ENCODE peak calls at places on chromosomes 4 and X, in seven cellular contexts. C, G, D, M, Y, P and H are unnamed samples.

GRCh38 chr4:38223306-38223705 is 263.1 kb downstream of the PTTG2 start:
- DNase-seq in C (no peak), Y (no peak), P (no peak), G (no peak), M (no peak), D (no peak), H (no peak)

GRCh38 chr4:3471886-3472285 is 8.8 kb downstream of the DOK7 start:
- DNase-seq in P (no peak), G (no peak), M (no peak), Y (no peak), C (no peak), D (no peak), H (no peak)

GRCh38 chr4:149291463-149291862 is 524.2 kb downstream of the IQCM start:
- DNase-seq in P (no peak), C (no peak), G (no peak), D (no peak), Y (no peak), M (no peak), H (peak)

GRCh38 chr4:109232666-109233065 is 69.8 kb downstream of the COL25A1 start:
- DNase-seq in C (no peak), D (no peak), G (no peak), M (no peak), P (no peak), Y (no peak), H (no peak)

GRCh38 chrX:650274-650673 is 19.7 kb downstream of the SHOX start:
- DNase-seq in D (no peak), G (no peak), M (no peak), Y (no peak), C (no peak), P (no peak), H (no peak)

GRCh38 chr4:76525751-76526150 is 90.7 kb downstream of the SHROOM3 start:
- DNase-seq in G (no peak), Y (no peak), P (no peak), M (no peak), D (no peak), C (no peak), H (no peak)

GRCh38 chrX:124573458-124573857 is 227.1 kb downstream of the SH2D1A start:
- DNase-seq in P (no peak), C (no peak), Y (no peak), G (no peak), M (no peak), D (no peak), H (no peak)

GRCh38 chr4:6200922-6201362 is 593 bp upstream of the JAKMIP1 start:
- DNase-seq in G (no peak), C (no peak), D (no peak), M (no peak), Y (no peak), P (no peak), H (no peak)

GRCh38 chr4:86595426-86595805 is 1.3 kb downstream of the PTPN13 start:
- DNase-seq in G (peak), M (no peak), P (no peak), Y (no peak), D (peak), C (no peak), H (no peak)

GRCh38 chr4:180557348-180557747 is 1685.9 kb upstream of the TENM3 start:
- DNase-seq in C (no peak), D (no peak), P (no peak), M (no peak), G (no peak), Y (no peak), H (no peak)

GRCh38 chrX:9926002-9926401 is 41.2 kb upstream of the CLDN34 start:
- DNase-seq in D (no peak), P (no peak), M (no peak), G (no peak), C (no peak), Y (no peak), H (no peak)

GRCh38 chrX:50723006-50723405 is 91.0 kb downstream of the SHROOM4 start:
- DNase-seq in D (no peak), Y (no peak), G (no peak), C (no peak), P (no peak), M (no peak), H (no peak)

GRCh38 chr4:8916251-8916913 is 44.7 kb upstream of the HMX1 start:
- DNase-seq in G (no peak), D (no peak), P (no peak), C (no peak), Y (no peak), M (peak), H (no peak)

GRCh38 chrX:39675619-39676018 is 422.1 kb downstream of the BCOR start:
- DNase-seq in D (peak), G (no peak), P (no peak), C (no peak), Y (no peak), M (no peak), H (no peak)

GRCh38 chrX:2962346-2962745 is 33.2 kb upstream of the ARSD start:
- DNase-seq in P (no peak), M (no peak), D (no peak), Y (no peak), G (no peak), C (no peak), H (no peak)

GRCh38 chr4:61500883-61501282 is 300.8 kb downstream of the ADGRL3 start:
- DNase-seq in G (no peak), M (no peak), Y (no peak), P (no peak), C (no peak), D (no peak), H (peak)

GRCh38 chrX:14899607-14900006 is 26.4 kb downstream of the MOSPD2 start:
- DNase-seq in Y (peak), P (no peak), M (no peak), D (no peak), C (no peak), G (no peak), H (no peak)

GRCh38 chr4:157655101-157655818 is 434.7 kb downstream of the GRIA2 start:
- DNase-seq in C (peak), M (no peak), Y (no peak), G (no peak), P (no peak), D (no peak), H (no peak)

GRCh38 chr4:138398297-138398696 is 156.1 kb upstream of the SLC7A11 start:
- DNase-seq in C (no peak), P (no peak), M (no peak), D (no peak), G (no peak), Y (no peak), H (peak)

GRCh38 chr4:44927361-44928061 is 201.2 kb upstream of the GNPDA2 start:
- DNase-seq in C (no peak), D (no peak), Y (peak), M (no peak), P (no peak), G (peak), H (peak)

GRCh38 chrX:2705036-2705435 is 13.9 kb downstream of the CD99 start:
- DNase-seq in Y (peak), D (no peak), C (no peak), P (no peak), M (no peak), G (no peak), H (no peak)

GRCh38 chr4:77669911-77670590 is 64.4 kb downstream of the CXCL13 start:
- DNase-seq in C (no peak), P (no peak), G (no peak), D (no peak), M (peak), Y (no peak), H (no peak)

GRCh38 chrX:56788717-56789122 is 59.7 kb downstream of the NBDY start:
- DNase-seq in Y (no peak), P (peak), G (no peak), D (peak), M (peak), C (no peak), H (peak)

GRCh38 chr4:158159054-158159717 is 13.6 kb downstream of the GASK1B start:
- DNase-seq in D (no peak), C (no peak), M (no peak), G (no peak), Y (no peak), P (no peak), H (no peak)

GRCh38 chr4:20248155-20248558 is 3.5 kb upstream of the SLIT2 start:
- DNase-seq in G (peak), P (no peak), C (no peak), D (peak), Y (peak), M (no peak), H (peak)

GRCh38 chr4:81314897-81315470 is 100.0 kb upstream of the PRKG2 start:
- DNase-seq in M (no peak), G (no peak), P (no peak), C (no peak), D (no peak), Y (no peak), H (no peak)

GRCh38 chrX:7252013-7252610 is 104.2 kb upstream of the PUDP start:
- DNase-seq in P (no peak), Y (no peak), M (peak), C (no peak), D (no peak), G (no peak), H (no peak)

GRCh38 chrX:148530464-148531077 is 30.2 kb downstream of the AFF2 start:
- DNase-seq in M (no peak), G (peak), P (no peak), Y (peak), C (no peak), D (no peak), H (no peak)

GRCh38 chrX:79081895-79082512 is 62.5 kb upstream of the GPR174 start:
- DNase-seq in D (no peak), M (no peak), G (peak), Y (peak), C (no peak), P (no peak), H (peak)

GRCh38 chr4:80740375-80740774 is 290.1 kb upstream of the BMP3 start:
- DNase-seq in M (no peak), G (no peak), P (no peak), D (no peak), Y (no peak), C (no peak), H (no peak)

GRCh38 chrX:6738518-6739470 is 203.9 kb upstream of the VCX3A start:
- DNase-seq in Y (peak), P (no peak), G (no peak), C (no peak), M (no peak), D (no peak), H (no peak)

GRCh38 chrX:45667666-45668065 is 467.0 kb upstream of the DIPK2B start:
- DNase-seq in D (no peak), M (no peak), P (no peak), C (no peak), G (no peak), Y (no peak), H (no peak)

GRCh38 chr4:169282429-169283113 is 11.8 kb upstream of the SH3RF1 start:
- DNase-seq in P (no peak), M (no peak), C (no peak), G (no peak), Y (no peak), D (no peak), H (no peak)

GRCh38 chr4:87232241-87232640 is 11.8 kb upstream of the KLHL8 start:
- DNase-seq in M (no peak), Y (no peak), D (no peak), G (no peak), P (no peak), C (no peak), H (no peak)